ENCODE peak calls at places on chromosome 6, in four cellular contexts. One of them, this sample, is unnamed.

GRCh38 chr6:40953486-40953885 is 85.5 kb downstream of the UNC5CL start:
- DNase-seq in A549: no peak
- DNase-seq in transverse colon: no peak
- DNase-seq in ovary: no peak
- DNase-seq in this sample: no peak

GRCh38 chr6:4008324-4009047 is 70.5 kb downstream of the FAM217A start:
- DNase-seq in A549: peak; percentile 43
- DNase-seq in transverse colon: no peak
- DNase-seq in ovary: no peak
- DNase-seq in this sample: no peak

GRCh38 chr6:113763883-113764282 is 93.3 kb upstream of the MARCKS start:
- DNase-seq in A549: peak; percentile 10
- DNase-seq in transverse colon: no peak
- DNase-seq in ovary: no peak
- DNase-seq in this sample: peak; percentile 12

GRCh38 chr6:142744836-142745235 is 200.1 kb downstream of the HIVEP2 start:
- DNase-seq in ovary: no peak
- DNase-seq in A549: no peak
- DNase-seq in transverse colon: no peak
- DNase-seq in this sample: no peak

GRCh38 chr6:91288741-91289140 is 701.9 kb upstream of the MAP3K7 start:
- DNase-seq in A549: no peak
- DNase-seq in transverse colon: no peak
- DNase-seq in ovary: no peak
- DNase-seq in this sample: no peak

GRCh38 chr6:113137411-113137810 is 719.7 kb upstream of the MARCKS start:
- DNase-seq in A549: no peak
- DNase-seq in ovary: peak; percentile 32
- DNase-seq in transverse colon: no peak
- DNase-seq in this sample: no peak

GRCh38 chr6:134512946-134513345 is 195.0 kb upstream of the SGK1 start:
- DNase-seq in A549: no peak
- DNase-seq in ovary: no peak
- DNase-seq in transverse colon: no peak
- DNase-seq in this sample: no peak

GRCh38 chr6:158049055-158050028 is 67.7 kb downstream of the SYNJ2 start:
- DNase-seq in transverse colon: no peak
- DNase-seq in A549: no peak
- DNase-seq in ovary: no peak
- DNase-seq in this sample: no peak

GRCh38 chr6:73451166-73452106 is 661 bp downstream of the CGAS start:
- DNase-seq in transverse colon: peak; percentile 50
- DNase-seq in ovary: peak; percentile 55
- DNase-seq in A549: peak; percentile 29
- DNase-seq in this sample: no peak

GRCh38 chr6:731924-732323 is 39.0 kb upstream of the EXOC2 start:
- DNase-seq in ovary: no peak
- DNase-seq in A549: no peak
- DNase-seq in transverse colon: no peak
- DNase-seq in this sample: no peak

GRCh38 chr6:122071950-122072647 is 327.4 kb upstream of the HSF2 start:
- DNase-seq in A549: no peak
- DNase-seq in transverse colon: no peak
- DNase-seq in ovary: no peak
- DNase-seq in this sample: no peak

GRCh38 chr6:112936476-112936875 is 589.3 kb downstream of the RFPL4B start:
- DNase-seq in transverse colon: no peak
- DNase-seq in A549: no peak
- DNase-seq in ovary: no peak
- DNase-seq in this sample: no peak

GRCh38 chr6:166449641-166450040 is 66.9 kb upstream of the MPC1 start:
- DNase-seq in A549: no peak
- DNase-seq in ovary: no peak
- DNase-seq in transverse colon: no peak
- DNase-seq in this sample: no peak

GRCh38 chr6:111540971-111541719 is 58.1 kb upstream of the REV3L start:
- DNase-seq in A549: no peak
- DNase-seq in transverse colon: no peak
- DNase-seq in ovary: no peak
- DNase-seq in this sample: no peak

GRCh38 chr6:33419580-33420492 is at the start of gene SYNGAP1:
- DNase-seq in transverse colon: peak; percentile 58
- DNase-seq in ovary: peak; percentile 86
- DNase-seq in A549: no peak
- DNase-seq in this sample: no peak

GRCh38 chr6:14824060-14824834 is 421.6 kb upstream of the JARID2 start:
- DNase-seq in ovary: no peak
- DNase-seq in transverse colon: no peak
- DNase-seq in A549: no peak
- DNase-seq in this sample: no peak

GRCh38 chr6:130018830-130019795 is 732 bp downstream of the L3MBTL3 start:
- DNase-seq in ovary: peak; percentile 43
- DNase-seq in A549: peak; percentile 11
- DNase-seq in transverse colon: peak; percentile 47
- DNase-seq in this sample: no peak

GRCh38 chr6:112909781-112910180 is 562.7 kb downstream of the RFPL4B start:
- DNase-seq in A549: no peak
- DNase-seq in transverse colon: no peak
- DNase-seq in ovary: no peak
- DNase-seq in this sample: no peak

GRCh38 chr6:41937472-41937871 is 4.1 kb downstream of the CCND3 start:
- DNase-seq in ovary: no peak
- DNase-seq in A549: no peak
- DNase-seq in transverse colon: no peak
- DNase-seq in this sample: no peak

GRCh38 chr6:52697903-52698302 is 27.0 kb downstream of the TMEM14A start:
- DNase-seq in A549: no peak
- DNase-seq in transverse colon: no peak
- DNase-seq in ovary: no peak
- DNase-seq in this sample: peak; percentile 4

GRCh38 chr6:14673201-14673600 is 555.6 kb downstream of the CD83 start:
- DNase-seq in A549: no peak
- DNase-seq in transverse colon: no peak
- DNase-seq in ovary: no peak
- DNase-seq in this sample: no peak

GRCh38 chr6:157885211-157885788 is 62.3 kb downstream of the SNX9 start:
- DNase-seq in A549: no peak
- DNase-seq in transverse colon: no peak
- DNase-seq in ovary: no peak
- DNase-seq in this sample: no peak

GRCh38 chr6:108883172-108883571 is 35.0 kb downstream of the ARMC2 start:
- DNase-seq in ovary: no peak
- DNase-seq in transverse colon: no peak
- DNase-seq in A549: no peak
- DNase-seq in this sample: no peak

GRCh38 chr6:78436335-78436734 is 431.0 kb upstream of the IRAK1BP1 start:
- DNase-seq in A549: no peak
- DNase-seq in transverse colon: no peak
- DNase-seq in ovary: no peak
- DNase-seq in this sample: no peak

GRCh38 chr6:9834233-9834632 is 580.6 kb downstream of the TFAP2A start:
- DNase-seq in transverse colon: no peak
- DNase-seq in ovary: no peak
- DNase-seq in A549: no peak
- DNase-seq in this sample: no peak

GRCh38 chr6:152575621-152576150 is 61.5 kb downstream of the SYNE1 start:
- DNase-seq in A549: no peak
- DNase-seq in transverse colon: no peak
- DNase-seq in ovary: no peak
- DNase-seq in this sample: no peak

GRCh38 chr6:29129326-29130012 is 21.6 kb downstream of the OR2J3 start:
- DNase-seq in ovary: no peak
- DNase-seq in A549: no peak
- DNase-seq in transverse colon: no peak
- DNase-seq in this sample: no peak

GRCh38 chr6:128538763-128539162 is 18.4 kb upstream of the PTPRK start:
- DNase-seq in transverse colon: no peak
- DNase-seq in A549: no peak
- DNase-seq in ovary: no peak
- DNase-seq in this sample: no peak

GRCh38 chr6:30450908-30451818 is 38.1 kb upstream of the HLA-E start:
- DNase-seq in A549: no peak
- DNase-seq in ovary: no peak
- DNase-seq in transverse colon: peak; percentile 38
- DNase-seq in this sample: no peak

GRCh38 chr6:11236915-11237314 is 4.4 kb upstream of the NEDD9 start:
- DNase-seq in transverse colon: no peak
- DNase-seq in ovary: no peak
- DNase-seq in A549: no peak
- DNase-seq in this sample: no peak

GRCh38 chr6:10138917-10139316 is 276.0 kb downstream of the TFAP2A start:
- DNase-seq in A549: no peak
- DNase-seq in transverse colon: no peak
- DNase-seq in ovary: no peak
- DNase-seq in this sample: no peak

GRCh38 chr6:142838821-142839685 is 105.9 kb downstream of the HIVEP2 start:
- DNase-seq in ovary: no peak
- DNase-seq in A549: no peak
- DNase-seq in transverse colon: no peak
- DNase-seq in this sample: no peak

GRCh38 chr6:113219783-113220182 is 637.4 kb upstream of the MARCKS start:
- DNase-seq in ovary: no peak
- DNase-seq in transverse colon: no peak
- DNase-seq in A549: no peak
- DNase-seq in this sample: no peak

GRCh38 chr6:97068211-97068610 is 143.7 kb downstream of the KLHL32 start:
- DNase-seq in ovary: no peak
- DNase-seq in transverse colon: no peak
- DNase-seq in A549: peak; percentile 6
- DNase-seq in this sample: no peak

GRCh38 chr6:135852775-135853174 is 1.3 kb downstream of the PDE7B start:
- DNase-seq in A549: no peak
- DNase-seq in ovary: no peak
- DNase-seq in transverse colon: no peak
- DNase-seq in this sample: no peak

GRCh38 chr6:135853986-135854385 is 2.5 kb downstream of the PDE7B start:
- DNase-seq in ovary: no peak
- DNase-seq in A549: no peak
- DNase-seq in transverse colon: no peak
- DNase-seq in this sample: no peak

GRCh38 chr6:135850882-135851281 is 619 bp upstream of the PDE7B start:
- DNase-seq in A549: peak; percentile 24
- DNase-seq in transverse colon: no peak
- DNase-seq in ovary: no peak
- DNase-seq in this sample: no peak

GRCh38 chr6:135853227-135853626 is 1.7 kb downstream of the PDE7B start:
- DNase-seq in ovary: no peak
- DNase-seq in transverse colon: no peak
- DNase-seq in A549: no peak
- DNase-seq in this sample: no peak

GRCh38 chr6:135851442-135852271 is at the start of gene PDE7B:
- DNase-seq in ovary: peak; percentile 86
- DNase-seq in A549: peak; percentile 73
- DNase-seq in transverse colon: peak; percentile 74
- DNase-seq in this sample: peak; percentile 52
- TF ChIP-seq POLR2A in ovary: peak; percentile 54
- TF ChIP-seq POLR2A in A549: peak; percentile 86
- TF ChIP-seq POLR2A in transverse colon: peak; percentile 88
- TF ChIP-seq POLR2A in this sample: peak; percentile 36

DNA sequence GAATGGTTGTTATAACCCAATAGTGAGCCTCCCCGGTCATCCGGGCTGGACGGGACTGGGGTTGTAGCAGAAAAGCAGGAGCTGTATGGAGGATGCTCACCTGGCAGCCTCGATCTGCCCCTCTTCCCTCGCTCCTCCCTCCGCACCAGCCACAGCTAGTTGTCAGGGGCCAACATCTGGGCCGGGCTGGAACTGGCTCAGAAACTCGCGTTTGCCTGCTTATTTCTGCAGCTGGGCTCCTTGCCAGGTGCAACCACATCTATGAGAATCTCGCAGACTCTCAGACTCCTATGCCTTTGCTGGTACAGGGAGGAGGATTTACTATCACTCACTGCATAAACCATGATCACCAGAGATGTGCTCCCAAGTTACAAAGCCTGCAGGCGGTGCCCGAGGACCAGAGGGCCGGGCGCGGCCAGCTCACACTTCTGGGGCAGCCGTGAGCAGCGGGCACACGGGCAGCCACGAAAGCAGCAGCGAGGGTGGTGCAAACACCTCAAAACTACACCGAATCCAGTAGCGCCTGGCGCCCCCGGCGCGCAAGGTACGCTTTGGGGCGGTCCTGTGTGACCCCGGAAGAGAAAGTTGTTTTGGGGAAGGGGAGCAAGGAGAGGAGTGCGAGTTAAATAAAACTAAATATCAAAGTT is 609 bp upstream of the LRRC1 start:
- DNase-seq in ovary: peak; percentile 49
- DNase-seq in A549: peak; percentile 53
- DNase-seq in transverse colon: peak; percentile 86
- DNase-seq in this sample: peak; percentile 66
- TF ChIP-seq POLR2A in ovary: no peak
- TF ChIP-seq POLR2A in A549: no peak
- TF ChIP-seq POLR2A in transverse colon: no peak
- TF ChIP-seq POLR2A in this sample: no peak

GRCh38 chr6:13332349-13332706 is 4.0 kb upstream of the TBC1D7 start:
- DNase-seq in ovary: no peak
- DNase-seq in transverse colon: no peak
- DNase-seq in A549: no peak
- DNase-seq in this sample: no peak

GRCh38 chr6:13338038-13338437 is 9.7 kb upstream of the TBC1D7 start:
- DNase-seq in transverse colon: no peak
- DNase-seq in A549: no peak
- DNase-seq in ovary: no peak
- DNase-seq in this sample: no peak

GRCh38 chr6:13331516-13332348 is 3.4 kb upstream of the TBC1D7 start:
- DNase-seq in A549: no peak
- DNase-seq in ovary: no peak
- DNase-seq in transverse colon: no peak
- DNase-seq in this sample: no peak

GRCh38 chr6:13336553-13336952 is 8.2 kb upstream of the TBC1D7 start:
- DNase-seq in A549: peak; percentile 65
- DNase-seq in ovary: no peak
- DNase-seq in transverse colon: peak; percentile 79
- DNase-seq in this sample: peak; percentile 76

GRCh38 chr6:13334953-13335352 is 6.6 kb upstream of the TBC1D7 start:
- DNase-seq in ovary: no peak
- DNase-seq in A549: no peak
- DNase-seq in transverse colon: no peak
- DNase-seq in this sample: no peak
- TF ChIP-seq POLR2A in ovary: no peak
- TF ChIP-seq POLR2A in A549: no peak
- TF ChIP-seq POLR2A in transverse colon: no peak
- TF ChIP-seq POLR2A in this sample: no peak

GRCh38 chr6:31821301-31822037 is 6.1 kb upstream of the HSPA1B start:
- DNase-seq in A549: peak; percentile 30
- DNase-seq in transverse colon: peak; percentile 95
- DNase-seq in ovary: peak; percentile 82
- DNase-seq in this sample: no peak
- TF ChIP-seq POLR2A in A549: no peak
- TF ChIP-seq POLR2A in transverse colon: peak; percentile 32
- TF ChIP-seq POLR2A in ovary: peak; percentile 55
- TF ChIP-seq POLR2A in this sample: peak; percentile 58

GRCh38 chr6:24107294-24107693 is 18.7 kb upstream of the NRSN1 start:
- DNase-seq in transverse colon: no peak
- DNase-seq in ovary: no peak
- DNase-seq in A549: no peak
- DNase-seq in this sample: no peak
- TF ChIP-seq POLR2A in transverse colon: no peak
- TF ChIP-seq POLR2A in ovary: no peak
- TF ChIP-seq POLR2A in A549: no peak
- TF ChIP-seq POLR2A in this sample: no peak

This sample was measured in H54.